ENCODE peak calls at places on chromosomes 4 and X, in seven cellular contexts. M, V, Q, X, S, F and R are unnamed samples.

GRCh38 chr4:57078685-57079521 is 31.3 kb downstream of the IGFBP7 start:
- DNase-seq in X (no peak), Q (no peak), S (no peak), F (no peak), M (peak; percentile 70), V (no peak), R (no peak)

GRCh38 chr4:86564795-86565194 is 29.3 kb upstream of the PTPN13 start:
- DNase-seq in S (no peak), X (no peak), M (no peak), V (no peak), F (no peak), Q (no peak), R (no peak)

GRCh38 chr4:169164669-169165415 is 105.9 kb downstream of the SH3RF1 start:
- DNase-seq in Q (no peak), M (no peak), F (no peak), X (no peak), S (no peak), V (no peak), R (no peak)

GRCh38 chrX:16785247-16786138 is 773 bp upstream of the TXLNG start:
- DNase-seq in M (peak; percentile 39), X (peak; percentile 56), S (no peak), Q (peak; percentile 38), V (peak; percentile 83), F (no peak), R (no peak)

GRCh38 chrX:71650333-71650969 is 16.9 kb upstream of the LOC101059915 start:
- DNase-seq in Q (peak; percentile 45), M (no peak), V (no peak), S (no peak), X (no peak), F (no peak), R (no peak)

GRCh38 chr4:102386966-102387365 is 41.7 kb upstream of the SLC39A8 start:
- DNase-seq in S (no peak), M (no peak), F (no peak), V (no peak), Q (no peak), X (no peak), R (no peak)

GRCh38 chr4:15162465-15163283 is 160.4 kb downstream of the CPEB2 start:
- DNase-seq in V (no peak), S (no peak), M (no peak), X (no peak), F (no peak), Q (no peak), R (no peak)

GRCh38 chrX:100995469-100995868 is 26.0 kb downstream of the ARL13A start:
- DNase-seq in X (no peak), M (no peak), Q (no peak), S (no peak), V (no peak), F (no peak), R (no peak)

GRCh38 chr4:82493721-82494425 is 63.5 kb downstream of the ENOPH1 start:
- DNase-seq in S (no peak), X (no peak), Q (no peak), F (no peak), V (no peak), M (no peak), R (no peak)

GRCh38 chr4:5979981-5980380 is 38.2 kb downstream of the C4orf50 start:
- DNase-seq in Q (no peak), X (no peak), V (no peak), M (peak; percentile 82), S (no peak), F (peak; percentile 37), R (no peak)

GRCh38 chr4:31045724-31046318 is 325.7 kb downstream of the PCDH7 start:
- DNase-seq in S (no peak), F (no peak), V (no peak), X (no peak), Q (no peak), M (no peak), R (no peak)

GRCh38 chrX:136170109-136170800 is 22.9 kb downstream of the FHL1 start:
- DNase-seq in X (peak; percentile 68), Q (no peak), S (no peak), F (no peak), V (no peak), M (no peak), R (no peak)

GRCh38 chr4:173264960-173265281 is 69.2 kb downstream of the HMGB2 start:
- DNase-seq in M (no peak), F (no peak), V (no peak), S (no peak), X (peak; percentile 62), Q (no peak), R (no peak)

GRCh38 chr4:37803348-37803973 is 23.0 kb upstream of the PGM2 start:
- DNase-seq in Q (no peak), M (peak; percentile 27), S (no peak), F (no peak), X (no peak), V (no peak), R (no peak)

GRCh38 chr4:74884282-74884681 is 48.6 kb upstream of the PARM1 start:
- DNase-seq in V (no peak), X (no peak), Q (no peak), F (no peak), M (no peak), S (no peak), R (no peak)

GRCh38 chrX:102840871-102841705 is 96.0 kb upstream of the RAB40AL start:
- DNase-seq in V (no peak), S (no peak), F (no peak), M (peak; percentile 33), X (no peak), Q (no peak), R (no peak)

GRCh38 chr4:85724801-85725548 is 250.0 kb downstream of the ARHGAP24 start:
- DNase-seq in X (no peak), Q (no peak), F (no peak), S (no peak), V (no peak), M (no peak), R (no peak)

GRCh38 chrX:19811807-19812604 is 75.4 kb downstream of the SH3KBP1 start:
- DNase-seq in Q (no peak), F (no peak), M (no peak), S (no peak), X (no peak), V (no peak), R (no peak)

GRCh38 chr4:107760281-107760947 is 40.4 kb upstream of the PAPSS1 start:
- DNase-seq in Q (no peak), S (no peak), V (no peak), M (peak; percentile 23), F (peak; percentile 7), X (no peak), R (no peak)

GRCh38 chr4:14916554-14917304 is 85.6 kb upstream of the CPEB2 start:
- DNase-seq in V (no peak), S (no peak), X (no peak), F (peak; percentile 51), M (no peak), Q (no peak), R (no peak)

GRCh38 chrX:148593987-148594386 is 93.6 kb downstream of the AFF2 start:
- DNase-seq in V (no peak), F (no peak), M (no peak), Q (no peak), S (no peak), X (no peak), R (no peak)

GRCh38 chr4:34861661-34862060 is 1382.7 kb downstream of the ARAP2 start:
- DNase-seq in M (no peak), V (no peak), F (no peak), X (no peak), Q (no peak), S (no peak), R (no peak)

GRCh38 chr4:28093071-28093470 is 1232.4 kb downstream of the STIM2 start:
- DNase-seq in S (no peak), V (no peak), Q (no peak), F (no peak), X (no peak), M (no peak), R (no peak)

GRCh38 chr4:6621556-6621927 is 18.9 kb upstream of the MRFAP1 start:
- DNase-seq in X (no peak), S (no peak), V (peak; percentile 51), F (no peak), Q (no peak), M (no peak), R (no peak)

GRCh38 chr4:6425911-6426310 is 46.5 kb downstream of the PPP2R2C start:
- DNase-seq in S (no peak), X (no peak), M (no peak), Q (no peak), F (no peak), V (no peak), R (no peak)

GRCh38 chrX:30282527-30282926 is 26.7 kb downstream of the NR0B1 start:
- DNase-seq in Q (no peak), S (no peak), F (no peak), V (no peak), M (no peak), X (no peak), R (no peak)

GRCh38 chr4:110058677-110059076 is 139.7 kb downstream of the ELOVL6 start:
- DNase-seq in F (no peak), X (no peak), S (no peak), V (no peak), Q (no peak), M (no peak), R (no peak)

GRCh38 chr4:38366997-38367396 is 297.0 kb upstream of the KLF3 start:
- DNase-seq in X (no peak), M (no peak), F (no peak), Q (no peak), V (no peak), S (no peak), R (no peak)

GRCh38 chrX:108396188-108396885 is 41.9 kb downstream of the COL4A6 start:
- DNase-seq in F (no peak), S (no peak), M (no peak), X (no peak), Q (no peak), V (no peak), R (no peak)

GRCh38 chr4:44098973-44099372 is 349.6 kb downstream of the KCTD8 start:
- DNase-seq in Q (no peak), F (no peak), M (no peak), S (no peak), V (no peak), X (no peak), R (no peak)
- H3K9me3 ChIP-seq in Q (no peaks in the 10 kb centered on the region), F (no peaks in the 10 kb centered on the region), M (no peaks in the 10 kb centered on the region), S (no peaks in the 10 kb centered on the region), V (no peaks in the 10 kb centered on the region), X (no peaks in the 10 kb centered on the region), R (no peaks in the 10 kb centered on the region)

GRCh38 chr4:271492-272103 is 33.7 kb downstream of the ZNF732 start:
- DNase-seq in M (no peak), X (no peak), Q (no peak), S (no peak), F (no peak), V (no peak), R (no peak)
- H3K9me3 ChIP-seq in M (peaks cover 65% of the 10 kb centered on the region), X (peaks cover 91% of the 10 kb centered on the region), Q (no peaks in the 10 kb centered on the region), S (peaks cover 68% of the 10 kb centered on the region), F (peaks cover 34% of the 10 kb centered on the region), V (peaks cover 99% of the 10 kb centered on the region), R (peaks cover 36% of the 10 kb centered on the region)

GRCh38 chrX:56343664-56344063 is 111.5 kb downstream of the KLF8 start:
- DNase-seq in Q (no peak), M (no peak), F (no peak), S (no peak), V (no peak), X (no peak), R (no peak)
- H3K9me3 ChIP-seq in Q (no peaks in the 10 kb centered on the region), M (no peaks in the 10 kb centered on the region), F (no peaks in the 10 kb centered on the region), S (no peaks in the 10 kb centered on the region), V (peaks cover 18% of the 10 kb centered on the region), X (peaks cover 9% of the 10 kb centered on the region), R (no peaks in the 10 kb centered on the region)

DNA sequence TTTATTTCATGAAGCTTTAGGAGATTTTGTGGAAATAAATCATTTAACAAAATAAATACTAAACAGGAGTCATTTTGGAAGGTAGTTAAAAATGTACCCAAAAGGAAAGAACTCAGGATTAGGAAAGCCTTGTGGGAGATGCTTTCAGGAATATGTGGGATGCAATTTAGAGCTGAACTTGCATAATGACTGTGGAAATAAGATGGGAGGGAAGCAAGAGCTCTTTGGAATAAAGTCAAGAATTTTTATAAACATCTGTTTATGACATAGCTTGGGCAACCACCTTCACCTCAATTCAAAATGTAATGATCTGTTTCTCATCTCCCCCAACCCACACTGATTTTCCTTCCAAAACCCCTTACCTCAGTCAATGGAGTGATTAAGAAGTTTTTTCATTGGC is 623.8 kb downstream of the FAT4 start:
- DNase-seq in M (no peak), F (no peak), Q (no peak), X (no peak), V (no peak), S (no peak), R (no peak)
- H3K9me3 ChIP-seq in M (no peaks in the 10 kb centered on the region), F (no peaks in the 10 kb centered on the region), Q (no peaks in the 10 kb centered on the region), X (no peaks in the 10 kb centered on the region), V (peaks cover 7% of the 10 kb centered on the region), S (peaks cover 4% of the 10 kb centered on the region), R (no peaks in the 10 kb centered on the region)